ENCODE peak calls at places on chromosomes 5 and 9, in eight cellular contexts. One of them, this sample, is unnamed.

GRCh38 chr5:149040421-149040820 is 22.4 kb downstream of the SH3TC2 start:
- DNase-seq in PC-3: no peak
- DNase-seq in body of pancreas: no peak
- DNase-seq in AG04449: no peak
- DNase-seq in A549: no peak
- DNase-seq in fibroblast of lung: no peak
- DNase-seq in pancreas: no peak
- DNase-seq in ovary: no peak
- DNase-seq in this sample: no peak

GRCh38 chr9:61667559-61668121 is 477.8 kb downstream of the SPATA31A7 start:
- DNase-seq in PC-3: no peak
- DNase-seq in body of pancreas: no peak
- DNase-seq in AG04449: no peak
- DNase-seq in A549: no peak
- DNase-seq in fibroblast of lung: no peak
- DNase-seq in pancreas: peak
- DNase-seq in ovary: no peak
- DNase-seq in this sample: no peak

GRCh38 chr5:34743878-34744277 is 87.8 kb downstream of the RAI14 start:
- DNase-seq in PC-3: no peak
- DNase-seq in body of pancreas: no peak
- DNase-seq in AG04449: peak
- DNase-seq in A549: peak
- DNase-seq in fibroblast of lung: peak
- DNase-seq in pancreas: no peak
- DNase-seq in ovary: no peak
- DNase-seq in this sample: peak

GRCh38 chr9:83197611-83198010 is 134.7 kb upstream of the RASEF start:
- DNase-seq in PC-3: no peak
- DNase-seq in body of pancreas: no peak
- DNase-seq in AG04449: no peak
- DNase-seq in A549: no peak
- DNase-seq in fibroblast of lung: no peak
- DNase-seq in pancreas: no peak
- DNase-seq in ovary: no peak
- DNase-seq in this sample: no peak

GRCh38 chr9:124098141-124098905 is 86.8 kb downstream of the LHX2 start:
- DNase-seq in PC-3: peak
- DNase-seq in body of pancreas: no peak
- DNase-seq in AG04449: no peak
- DNase-seq in A549: no peak
- DNase-seq in fibroblast of lung: no peak
- DNase-seq in pancreas: no peak
- DNase-seq in ovary: no peak
- DNase-seq in this sample: peak

GRCh38 chr9:134442486-134443168 is 116.4 kb downstream of the RXRA start:
- DNase-seq in PC-3: peak
- DNase-seq in body of pancreas: no peak
- DNase-seq in AG04449: no peak
- DNase-seq in A549: no peak
- DNase-seq in fibroblast of lung: peak
- DNase-seq in pancreas: peak
- DNase-seq in ovary: no peak
- DNase-seq in this sample: no peak

GRCh38 chr5:178940569-178941360 is at the start of gene ZNF454:
- DNase-seq in PC-3: no peak
- DNase-seq in body of pancreas: peak
- DNase-seq in AG04449: peak
- DNase-seq in A549: no peak
- DNase-seq in fibroblast of lung: peak
- DNase-seq in pancreas: peak
- DNase-seq in ovary: peak
- DNase-seq in this sample: peak

GRCh38 chr9:13762209-13762608 is 482.7 kb upstream of the MPDZ start:
- DNase-seq in PC-3: no peak
- DNase-seq in body of pancreas: no peak
- DNase-seq in AG04449: no peak
- DNase-seq in A549: no peak
- DNase-seq in fibroblast of lung: no peak
- DNase-seq in pancreas: no peak
- DNase-seq in ovary: no peak
- DNase-seq in this sample: no peak

GRCh38 chr5:151319334-151319733 is 15.8 kb upstream of the SLC36A3 start:
- DNase-seq in PC-3: peak
- DNase-seq in body of pancreas: peak
- DNase-seq in AG04449: no peak
- DNase-seq in A549: peak
- DNase-seq in fibroblast of lung: peak
- DNase-seq in pancreas: no peak
- DNase-seq in ovary: peak
- DNase-seq in this sample: no peak

GRCh38 chr9:91948423-91949292 is 1.4 kb downstream of the ROR2 start:
- DNase-seq in PC-3: no peak
- DNase-seq in body of pancreas: peak
- DNase-seq in AG04449: no peak
- DNase-seq in A549: peak
- DNase-seq in fibroblast of lung: peak
- DNase-seq in pancreas: peak
- DNase-seq in ovary: peak
- DNase-seq in this sample: no peak

GRCh38 chr5:219492-219891 is 1.4 kb downstream of the SDHA start:
- DNase-seq in PC-3: peak
- DNase-seq in body of pancreas: peak
- DNase-seq in AG04449: peak
- DNase-seq in A549: no peak
- DNase-seq in fibroblast of lung: peak
- DNase-seq in pancreas: no peak
- DNase-seq in ovary: no peak
- DNase-seq in this sample: no peak

GRCh38 chr5:67246546-67246945 is 49.9 kb upstream of the CD180 start:
- DNase-seq in PC-3: no peak
- DNase-seq in body of pancreas: no peak
- DNase-seq in AG04449: no peak
- DNase-seq in A549: no peak
- DNase-seq in fibroblast of lung: no peak
- DNase-seq in pancreas: no peak
- DNase-seq in ovary: no peak
- DNase-seq in this sample: no peak

GRCh38 chr9:82601272-82601835 is 461.6 kb downstream of the RASEF start:
- DNase-seq in PC-3: no peak
- DNase-seq in body of pancreas: no peak
- DNase-seq in AG04449: peak
- DNase-seq in A549: no peak
- DNase-seq in fibroblast of lung: no peak
- DNase-seq in pancreas: no peak
- DNase-seq in ovary: no peak
- DNase-seq in this sample: no peak

GRCh38 chr9:30799527-30800101 is 1584.8 kb upstream of the ACO1 start:
- DNase-seq in PC-3: no peak
- DNase-seq in body of pancreas: no peak
- DNase-seq in AG04449: no peak
- DNase-seq in A549: no peak
- DNase-seq in fibroblast of lung: no peak
- DNase-seq in pancreas: peak
- DNase-seq in ovary: no peak
- DNase-seq in this sample: no peak

GRCh38 chr5:9715891-9716335 is 85.8 kb upstream of the TAS2R1 start:
- DNase-seq in PC-3: peak
- DNase-seq in body of pancreas: no peak
- DNase-seq in AG04449: no peak
- DNase-seq in A549: no peak
- DNase-seq in fibroblast of lung: peak
- DNase-seq in pancreas: no peak
- DNase-seq in ovary: no peak
- DNase-seq in this sample: peak

GRCh38 chr5:99176186-99176585 is 247.4 kb upstream of the CHD1 start:
- DNase-seq in PC-3: no peak
- DNase-seq in body of pancreas: no peak
- DNase-seq in AG04449: no peak
- DNase-seq in A549: no peak
- DNase-seq in fibroblast of lung: no peak
- DNase-seq in pancreas: no peak
- DNase-seq in ovary: no peak
- DNase-seq in this sample: no peak

GRCh38 chr9:84072621-84073180 is 92.1 kb downstream of the RMI1 start:
- DNase-seq in PC-3: no peak
- DNase-seq in body of pancreas: no peak
- DNase-seq in AG04449: no peak
- DNase-seq in A549: no peak
- DNase-seq in fibroblast of lung: no peak
- DNase-seq in pancreas: no peak
- DNase-seq in ovary: no peak
- DNase-seq in this sample: no peak

GRCh38 chr9:36039696-36040095 is 3.0 kb downstream of the RECK start:
- DNase-seq in PC-3: no peak
- DNase-seq in body of pancreas: no peak
- DNase-seq in AG04449: no peak
- DNase-seq in A549: no peak
- DNase-seq in fibroblast of lung: peak
- DNase-seq in pancreas: no peak
- DNase-seq in ovary: no peak
- DNase-seq in this sample: no peak

GRCh38 chr5:147406636-147407035 is 103.2 kb downstream of the DPYSL3 start:
- DNase-seq in PC-3: no peak
- DNase-seq in body of pancreas: no peak
- DNase-seq in AG04449: no peak
- DNase-seq in A549: no peak
- DNase-seq in fibroblast of lung: no peak
- DNase-seq in pancreas: no peak
- DNase-seq in ovary: no peak
- DNase-seq in this sample: no peak

GRCh38 chr9:5621327-5621726 is 7.6 kb upstream of the RIC1 start:
- DNase-seq in PC-3: peak
- DNase-seq in body of pancreas: no peak
- DNase-seq in AG04449: peak
- DNase-seq in A549: peak
- DNase-seq in fibroblast of lung: peak
- DNase-seq in pancreas: no peak
- DNase-seq in ovary: no peak
- DNase-seq in this sample: peak

GRCh38 chr5:62650197-62650596 is 71.6 kb downstream of the LRRC70 start:
- DNase-seq in PC-3: no peak
- DNase-seq in body of pancreas: no peak
- DNase-seq in AG04449: peak
- DNase-seq in A549: no peak
- DNase-seq in fibroblast of lung: no peak
- DNase-seq in pancreas: no peak
- DNase-seq in ovary: no peak
- DNase-seq in this sample: no peak

GRCh38 chr9:122213589-122214413 is 15.0 kb downstream of the LHX6 start:
- DNase-seq in PC-3: peak
- DNase-seq in body of pancreas: peak
- DNase-seq in AG04449: no peak
- DNase-seq in A549: peak
- DNase-seq in fibroblast of lung: no peak
- DNase-seq in pancreas: peak
- DNase-seq in ovary: peak
- DNase-seq in this sample: no peak

GRCh38 chr9:132651259-132651658 is 18.5 kb downstream of the DDX31 start:
- DNase-seq in PC-3: peak
- DNase-seq in body of pancreas: peak
- DNase-seq in AG04449: no peak
- DNase-seq in A549: peak
- DNase-seq in fibroblast of lung: peak
- DNase-seq in pancreas: no peak
- DNase-seq in ovary: no peak
- DNase-seq in this sample: peak
- TF ChIP-seq CTCF in PC-3: peak
- TF ChIP-seq CTCF in body of pancreas: no peak
- TF ChIP-seq CTCF in AG04449: peak
- TF ChIP-seq CTCF in A549: peak
- TF ChIP-seq CTCF in fibroblast of lung: peak
- TF ChIP-seq CTCF in pancreas: peak
- TF ChIP-seq CTCF in ovary: no peak
- TF ChIP-seq CTCF in this sample: peak

GRCh38 chr5:31193591-31194457 is at the start of gene CDH6:
- DNase-seq in PC-3: peak
- DNase-seq in body of pancreas: peak
- DNase-seq in AG04449: no peak
- DNase-seq in A549: peak
- DNase-seq in fibroblast of lung: peak
- DNase-seq in pancreas: peak
- DNase-seq in ovary: no peak
- DNase-seq in this sample: no peak
- H3K4me3 ChIP-seq in PC-3: peak
- H3K4me3 ChIP-seq in body of pancreas: no peak
- H3K4me3 ChIP-seq in AG04449: peak
- H3K4me3 ChIP-seq in A549: peak
- H3K4me3 ChIP-seq in fibroblast of lung: peak
- H3K4me3 ChIP-seq in pancreas: peak
- H3K4me3 ChIP-seq in ovary: peak
- H3K4me3 ChIP-seq in this sample: peak

GRCh38 chr5:162243651-162244050 is 176.1 kb downstream of the GABRG2 start:
- DNase-seq in PC-3: no peak
- DNase-seq in body of pancreas: no peak
- DNase-seq in AG04449: no peak
- DNase-seq in A549: no peak
- DNase-seq in fibroblast of lung: no peak
- DNase-seq in pancreas: no peak
- DNase-seq in ovary: no peak
- DNase-seq in this sample: no peak

GRCh38 chr5:162248107-162248713 is 180.6 kb downstream of the GABRG2 start:
- DNase-seq in PC-3: peak
- DNase-seq in body of pancreas: peak
- DNase-seq in AG04449: no peak
- DNase-seq in A549: peak
- DNase-seq in fibroblast of lung: no peak
- DNase-seq in pancreas: no peak
- DNase-seq in ovary: no peak
- DNase-seq in this sample: no peak
- TF ChIP-seq CTCF in PC-3: peak
- TF ChIP-seq CTCF in body of pancreas: no peak
- TF ChIP-seq CTCF in AG04449: no peak
- TF ChIP-seq CTCF in A549: no peak
- TF ChIP-seq CTCF in fibroblast of lung: no peak
- TF ChIP-seq CTCF in pancreas: no peak
- TF ChIP-seq CTCF in ovary: no peak
- TF ChIP-seq CTCF in this sample: peak

DNA sequence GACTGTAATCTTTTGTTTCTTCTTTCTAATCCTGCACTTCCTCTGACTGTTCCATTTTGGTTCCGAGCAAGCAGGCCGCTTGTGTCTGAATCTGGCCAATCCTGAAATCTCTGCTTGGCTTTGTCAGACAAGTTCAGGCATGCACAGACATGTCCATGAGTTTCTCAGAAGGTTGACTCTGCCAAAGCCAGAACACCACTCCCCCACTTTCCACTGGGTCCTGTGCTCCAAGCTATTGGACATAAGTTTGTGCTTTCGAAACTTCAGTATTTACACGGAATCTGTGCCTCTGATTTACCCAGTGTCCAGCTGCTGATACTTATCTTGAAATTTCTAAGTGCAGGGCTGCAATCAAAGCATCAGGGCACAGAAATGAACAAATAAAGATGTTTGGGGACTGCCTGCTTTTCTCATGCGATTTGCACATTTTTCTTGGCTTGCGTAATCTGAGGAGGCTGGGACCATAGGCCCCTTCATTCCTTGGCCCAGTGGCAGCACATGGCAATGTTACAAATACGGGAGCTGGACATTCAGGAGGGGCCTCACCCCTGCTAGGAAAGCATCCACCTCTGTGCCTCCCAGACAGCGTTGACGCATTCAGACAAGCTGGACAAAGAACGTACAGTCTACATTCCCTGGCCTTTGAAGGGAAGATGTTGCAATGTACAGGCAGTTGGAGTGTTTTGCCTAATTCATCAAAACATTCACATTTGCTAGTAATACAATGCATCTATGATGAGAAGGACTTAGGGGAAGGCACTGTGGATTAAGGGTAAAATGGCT is 209.2 kb upstream of the PAPPA start:
- DNase-seq in PC-3: no peak
- DNase-seq in body of pancreas: peak
- DNase-seq in AG04449: peak
- DNase-seq in A549: peak
- DNase-seq in fibroblast of lung: peak
- DNase-seq in pancreas: no peak
- DNase-seq in ovary: peak
- DNase-seq in this sample: peak
- H3K4me3 ChIP-seq in PC-3: no peak
- H3K4me3 ChIP-seq in body of pancreas: no peak
- H3K4me3 ChIP-seq in AG04449: no peak
- H3K4me3 ChIP-seq in A549: no peak
- H3K4me3 ChIP-seq in fibroblast of lung: no peak
- H3K4me3 ChIP-seq in pancreas: no peak
- H3K4me3 ChIP-seq in ovary: no peak
- H3K4me3 ChIP-seq in this sample: no peak